ENCODE peak calls at places on chromosomes 3 and 15, in six cellular contexts. G is mesendoderm, L is IMR-90, C is neuronal stem cell, D is H1, X is mesenchymal stem cell. S is an unnamed sample.
A peak's percentile ranks its signal among the peaks of the same experiment; 100 is the strongest.

GRCh38 chr15:80694624-80695098 is 449 bp upstream of the ABHD17C start:
- DNase-seq in G (peak; percentile 25), D (no peak), C (no peak), X (peak; percentile 33), L (peak; percentile 33), S (peak; percentile 49)

GRCh38 chr3:153640689-153641308 is 478.8 kb downstream of the RAP2B start:
- DNase-seq in C (no peak), G (peak; percentile 83), X (no peak), L (no peak), D (peak; percentile 15), S (no peak)

GRCh38 chr15:83446904-83447708 is at the start of gene SH3GL3:
- DNase-seq in C (peak; percentile 82), L (peak; percentile 55), X (peak; percentile 86), D (peak; percentile 64), G (peak; percentile 96), S (peak; percentile 82)

GRCh38 chr3:72127843-72128242 is 342.9 kb upstream of the PROK2 start:
- DNase-seq in L (peak; percentile 25), X (no peak), G (no peak), C (no peak), D (no peak), S (peak; percentile 18)

GRCh38 chr15:67504796-67505195 is 16.1 kb upstream of the C15orf61 start:
- DNase-seq in G (no peak), L (no peak), D (no peak), C (no peak), X (no peak), S (no peak)

GRCh38 chr3:85342915-85343314 is 384.1 kb downstream of the CADM2 start:
- DNase-seq in L (no peak), X (no peak), D (no peak), G (peak; percentile 36), C (peak; percentile 11), S (no peak)

GRCh38 chr3:179907784-179908482 is 128.8 kb downstream of the PEX5L start:
- DNase-seq in D (no peak), C (no peak), L (no peak), G (no peak), X (no peak), S (no peak)

GRCh38 chr3:178690571-178690970 is 154.3 kb downstream of the KCNMB2 start:
- DNase-seq in X (no peak), C (no peak), G (no peak), L (no peak), D (no peak), S (no peak)

DNA sequence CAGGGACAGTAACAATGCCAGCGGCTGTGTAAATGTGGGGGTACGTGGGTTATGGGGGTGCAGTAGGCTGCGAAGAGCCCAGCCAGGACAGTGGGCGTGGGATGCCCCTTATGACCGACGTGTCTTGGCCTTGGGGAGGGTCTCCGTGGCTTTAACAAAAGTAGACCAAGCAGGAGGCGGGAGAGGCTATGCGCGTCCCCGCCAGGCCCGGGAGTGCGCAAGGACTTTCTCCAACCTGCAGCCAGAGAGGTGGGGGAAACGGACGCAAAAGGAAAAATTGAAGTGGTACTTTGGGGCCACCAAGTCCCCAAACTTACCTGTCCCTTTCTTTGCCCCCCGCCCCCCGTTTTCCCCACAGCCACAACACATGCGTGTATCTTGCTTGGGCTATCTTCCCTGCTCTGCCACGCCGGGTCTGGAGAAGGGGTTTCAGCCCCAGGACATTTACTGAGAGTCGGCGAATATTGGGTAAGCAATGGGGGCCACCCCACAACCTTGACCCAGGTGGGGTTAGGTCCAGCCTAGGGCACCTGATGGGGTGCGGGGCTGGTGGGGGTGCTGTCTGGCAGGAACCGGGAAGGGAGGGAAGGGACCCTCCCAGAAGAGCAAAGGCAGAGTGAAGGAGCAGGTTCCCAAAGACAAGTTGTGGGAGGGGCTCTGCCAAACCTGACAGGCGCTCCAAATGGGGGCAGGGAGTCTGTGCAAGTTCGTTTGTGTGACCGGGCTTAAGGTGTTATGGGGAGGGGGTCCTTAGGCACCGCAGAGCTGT is 647 bp downstream of the ISLR2 start:
- DNase-seq in C (no peak), X (no peak), L (no peak), D (no peak), G (no peak), S (no peak)
- H3K4me3 ChIP-seq in C (peak overlapping the region; percentile 26), X (no peak overlapping the region), L (no peak overlapping the region), D (peak overlapping the region; percentile 3), G (no peak overlapping the region), S (no peak overlapping the region)

DNA sequence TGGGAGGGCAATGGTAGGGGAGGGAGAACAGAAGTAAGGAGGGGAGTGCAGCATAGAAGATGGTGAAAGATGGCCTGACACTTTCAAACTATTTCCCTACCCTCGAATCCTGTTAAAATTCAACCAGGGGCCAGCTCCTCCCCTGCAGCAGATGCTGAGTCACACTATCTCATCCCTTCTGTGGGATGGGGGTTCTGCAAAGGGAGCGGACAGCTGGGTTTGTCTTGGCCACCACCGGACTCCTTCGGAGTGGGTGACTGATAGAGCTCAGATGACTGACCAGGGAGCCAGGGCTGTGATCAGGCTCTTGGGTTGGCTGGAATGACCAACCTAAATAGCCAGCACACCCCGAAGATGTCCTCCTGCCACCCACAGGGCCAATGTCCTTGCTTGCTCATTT is 33.6 kb upstream of the TMCC1 start:
- DNase-seq in D (no peak), L (no peak), C (no peak), X (no peak), G (no peak), S (no peak)
- H3K27ac ChIP-seq in D (no peak overlapping the region), L (no peak overlapping the region), C (no peak overlapping the region), X (peak overlapping the region; percentile 58), G (no peak overlapping the region), S (no peak overlapping the region)

GRCh38 chr3:42804113-42804830 is at the start of gene HIGD1A:
- DNase-seq in X (peak; percentile 96), G (peak; percentile 98), D (peak; percentile 87), L (peak; percentile 92), C (peak; percentile 93), S (peak; percentile 95)
- H4K8ac ChIP-seq in X (peak within 1 kb of the TSS; percentile 71), G (no peak within 1 kb of the TSS), D (peak within 1 kb of the TSS; percentile 95), L (peak within 1 kb of the TSS; percentile 79), C (no peak within 1 kb of the TSS), S (peak within 1 kb of the TSS; percentile 88)

GRCh38 chr3:187368251-187368733 is at the start of gene RTP4:
- DNase-seq in G (no peak), C (no peak), L (peak; percentile 10), X (peak; percentile 65), D (no peak), S (peak; percentile 26)

GRCh38 chr3:187368765-187369450 is 723 bp downstream of the RTP4 start:
- DNase-seq in X (no peak), G (no peak), L (no peak), C (no peak), D (no peak), S (no peak)

GRCh38 chr3:187367561-187368103 is 553 bp upstream of the RTP4 start:
- DNase-seq in G (no peak), C (no peak), X (no peak), D (no peak), L (no peak), S (no peak)

GRCh38 chr3:187370051-187370450 is 1.9 kb downstream of the RTP4 start:
- DNase-seq in D (no peak), X (no peak), L (no peak), C (no peak), G (no peak), S (no peak)
- H3K4me3 ChIP-seq in D (no peak overlapping the region), X (no peak overlapping the region), L (no peak overlapping the region), C (no peak overlapping the region), G (no peak overlapping the region), S (no peak overlapping the region)

DNA sequence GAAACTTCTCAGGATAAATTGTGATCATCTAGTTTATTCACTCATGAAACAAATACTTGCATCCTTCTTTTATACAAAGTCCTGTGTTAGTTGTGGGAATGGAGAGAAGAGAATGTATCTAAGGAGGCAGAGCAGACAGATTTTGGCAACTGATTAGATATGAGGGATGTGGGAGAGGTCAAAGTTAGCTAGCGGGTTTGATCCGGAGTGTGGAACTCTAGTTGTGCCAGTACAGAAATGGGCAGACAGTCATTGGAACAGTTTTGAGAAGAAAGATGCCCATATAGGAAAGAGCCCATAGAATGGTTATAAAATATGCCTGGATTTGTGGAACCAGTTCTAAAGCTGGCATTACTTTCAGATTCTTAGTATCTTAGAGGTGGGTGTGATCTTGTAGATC is 141.1 kb downstream of the FNDC3B start:
- DNase-seq in G (no peak), X (no peak), L (no peak), D (no peak), C (no peak), S (no peak)
- H3K27ac ChIP-seq in G (no peak overlapping the region), X (no peak overlapping the region), L (no peak overlapping the region), D (no peak overlapping the region), C (no peak overlapping the region), S (no peak overlapping the region)

DNA sequence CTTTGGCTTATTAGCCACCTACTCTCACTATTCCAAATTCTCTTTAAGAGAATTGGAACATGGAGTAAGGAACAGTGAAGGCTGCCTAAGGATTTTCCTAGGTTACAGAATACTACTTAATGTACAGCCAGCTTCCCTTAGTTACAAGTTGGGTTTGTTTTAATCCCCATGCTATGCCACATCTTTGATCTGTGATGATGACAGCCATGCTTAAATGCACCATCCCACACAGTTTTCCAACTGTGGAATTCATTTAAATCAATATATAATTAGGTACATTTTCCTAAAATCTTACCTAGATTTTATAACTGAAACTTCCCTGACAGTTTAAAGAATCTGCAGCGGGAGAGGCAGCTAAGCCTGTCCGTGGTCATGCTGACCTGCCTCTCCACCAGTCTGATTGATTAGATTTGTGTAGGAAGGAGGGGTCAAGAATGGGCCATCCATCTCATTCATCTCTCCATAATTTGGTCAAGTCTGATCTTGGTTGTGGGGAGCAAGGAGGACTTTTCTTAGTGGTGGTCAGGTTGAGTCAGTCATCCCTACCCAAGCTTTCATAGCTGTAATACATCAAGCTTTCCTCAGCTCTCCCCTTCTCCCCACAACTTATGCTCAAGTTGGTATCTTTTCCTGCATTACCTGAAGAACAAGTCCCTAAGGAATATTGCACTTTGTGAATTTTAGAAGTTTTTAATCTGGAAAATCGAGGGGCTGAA is 37.1 kb downstream of the RIOX2 start:
- DNase-seq in C (no peak), G (no peak), X (no peak), D (no peak), L (no peak), S (no peak)
- H4K8ac ChIP-seq in C (no peak overlapping the region), G (no peak overlapping the region), X (no peak overlapping the region), D (no peak overlapping the region), L (no peak overlapping the region), S (no peak overlapping the region)

DNA sequence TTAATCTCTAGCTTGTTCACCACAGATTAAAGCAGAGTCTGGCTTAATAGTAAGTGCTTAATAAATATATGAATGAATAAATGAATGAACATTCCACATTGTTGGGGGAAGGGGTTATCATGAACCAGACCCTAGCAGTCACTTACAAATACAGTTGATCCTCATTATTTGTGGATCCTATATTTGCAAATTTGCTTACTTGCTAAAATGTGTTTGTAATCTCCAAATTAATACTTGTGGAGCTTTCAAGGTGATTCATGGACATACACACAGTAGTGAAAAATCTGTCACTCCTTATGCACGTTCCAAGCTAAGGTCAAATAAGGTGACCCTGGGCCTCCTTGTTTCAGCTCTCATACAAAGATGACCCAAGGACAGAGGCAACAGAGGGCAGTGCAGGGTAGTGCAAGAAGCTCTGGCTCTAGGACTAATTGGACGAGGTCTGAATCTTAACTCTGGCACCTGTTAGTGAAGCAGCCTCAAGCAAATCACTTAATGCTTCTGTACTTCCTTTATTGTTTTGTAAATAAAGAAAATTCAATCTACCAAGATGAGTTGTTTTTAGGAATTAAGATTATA is 112.8 kb upstream of the C2CD4B start:
- DNase-seq in G (peak; percentile 33), L (no peak), X (no peak), C (no peak), D (no peak), S (no peak)
- H3K4me3 ChIP-seq in G (no peak overlapping the region), L (no peak overlapping the region), X (no peak overlapping the region), C (no peak overlapping the region), D (no peak overlapping the region), S (no peak overlapping the region)

GRCh38 chr3:31659246-31659645 is 126.5 kb downstream of the STT3B start:
- DNase-seq in C (no peak), X (no peak), D (no peak), L (no peak), G (no peak), S (no peak)
- H3K27ac ChIP-seq in C (no peak overlapping the region), X (no peak overlapping the region), D (no peak overlapping the region), L (no peak overlapping the region), G (no peak overlapping the region), S (no peak overlapping the region)

S was measured in trophoblast cell.